ENCODE peak calls at places on chromosomes 5 and 9, in four cellular contexts. N is GM12878, K is H1, D is HepG2. C is an unnamed sample.

GRCh38 chr5:121628783-121629182 is 222.9 kb upstream of the FTMT start:
- DNase-seq in N (no peak), D (no peak), K (no peak), C (no peak)

GRCh38 chr5:151251621-151252020 is 1.4 kb upstream of the GM2A start:
- DNase-seq in K (no peak), D (no peak), N (no peak), C (no peak)

GRCh38 chr5:93887678-93888077 is 146.3 kb upstream of the POU5F2 start:
- DNase-seq in D (no peak), K (no peak), N (no peak), C (no peak)

GRCh38 chr9:34328500-34328982 is 527 bp downstream of the KIF24 start:
- DNase-seq in D (no peak), K (no peak), N (peak; percentile 5), C (no peak)

GRCh38 chr9:124018731-124019697 is 7.4 kb downstream of the LHX2 start:
- DNase-seq in K (no peak), D (no peak), N (no peak), C (no peak)

GRCh38 chr5:124790895-124791732 is 44.7 kb upstream of the ZNF608 start:
- DNase-seq in K (no peak), D (no peak), N (no peak), C (no peak)

GRCh38 chr5:176154821-176155220 is 83.4 kb upstream of the SIMC1 start:
- DNase-seq in N (no peak), K (no peak), D (no peak), C (no peak)

GRCh38 chr9:129103595-129103965 is 7.0 kb downstream of the CRAT start:
- DNase-seq in D (no peak), N (no peak), K (no peak), C (no peak)

GRCh38 chr9:5587024-5587423 is 41.9 kb upstream of the RIC1 start:
- DNase-seq in N (no peak), K (no peak), D (no peak), C (no peak)

GRCh38 chr9:82130331-82131042 is 141.9 kb downstream of the SPATA31D1 start:
- DNase-seq in D (peak; percentile 1), N (no peak), K (no peak), C (no peak)

GRCh38 chr5:171127314-171127713 is 181.7 kb upstream of the TLX3 start:
- DNase-seq in K (no peak), D (no peak), N (no peak), C (no peak)

GRCh38 chr5:14156611-14157493 is 13.7 kb downstream of the TRIO start:
- DNase-seq in D (peak; percentile 34), K (no peak), N (peak; percentile 67), C (no peak)

GRCh38 chr9:16100596-16101091 is 547.8 kb downstream of the CCDC171 start:
- DNase-seq in D (no peak), K (no peak), N (no peak), C (no peak)

GRCh38 chr5:136058031-136058971 is 29.5 kb downstream of the TGFBI start:
- DNase-seq in K (no peak), D (peak; percentile 99), N (no peak), C (no peak)

GRCh38 chr9:87827341-87827740 is 55.3 kb upstream of the SPATA31E1 start:
- DNase-seq in N (no peak), K (no peak), D (no peak), C (no peak)

GRCh38 chr9:119273325-119273904 is 95.8 kb downstream of the BRINP1 start:
- DNase-seq in D (no peak), K (no peak), N (no peak), C (no peak)

GRCh38 chr9:87545858-87546257 is 48.2 kb downstream of the DAPK1 start:
- DNase-seq in N (no peak), K (no peak), D (no peak), C (no peak)

GRCh38 chr5:991472-992267 is 16.9 kb upstream of the NKD2 start:
- DNase-seq in N (no peak), K (no peak), D (no peak), C (no peak)

GRCh38 chr5:54985301-54986268 is at the start of gene ESM1:
- DNase-seq in K (no peak), D (no peak), N (no peak), C (no peak)

GRCh38 chr5:158701406-158702177 is 398.1 kb downstream of the EBF1 start:
- DNase-seq in D (no peak), N (no peak), K (no peak), C (no peak)

GRCh38 chr5:142364251-142365145 is 39.7 kb upstream of the SPRY4 start:
- DNase-seq in N (no peak), D (no peak), K (no peak), C (no peak)

GRCh38 chr5:139304391-139305324 is 11.1 kb downstream of the MATR3 start:
- DNase-seq in K (no peak), D (no peak), N (no peak), C (no peak)

GRCh38 chr5:139298242-139298641 is 4.7 kb downstream of the MATR3 start:
- DNase-seq in N (no peak), K (no peak), D (no peak), C (no peak)

GRCh38 chr5:139299477-139299876 is 5.9 kb downstream of the MATR3 start:
- DNase-seq in N (no peak), D (no peak), K (no peak), C (no peak)

GRCh38 chr5:139306197-139306596 is 12.7 kb downstream of the MATR3 start:
- DNase-seq in N (no peak), D (no peak), K (no peak), C (no peak)

GRCh38 chr5:139301766-139302499 is 8.4 kb downstream of the MATR3 start:
- DNase-seq in D (no peak), K (no peak), N (no peak), C (no peak)
- H3K4me1 ChIP-seq in D (peaks cover 98% of the 10 kb centered on the region), K (peaks cover 17% of the 10 kb centered on the region), N (peaks cover 37% of the 10 kb centered on the region), C (no peaks in the 10 kb centered on the region)

GRCh38 chr5:147578228-147579024 is 68.6 kb upstream of the DPYSL3 start:
- DNase-seq in K (no peak), D (peak; percentile 41), N (no peak), C (peak; percentile 42)
- H3K4me3 ChIP-seq in K (peak overlapping the region; percentile 36), D (no peak overlapping the region), N (no peak overlapping the region), C (no peak overlapping the region)

GRCh38 chr5:116517557-116517956 is 57.1 kb downstream of the SEMA6A start:
- DNase-seq in N (no peak), D (no peak), K (no peak), C (no peak)
- TF ChIP-seq SUZ12 in N (no peak), D (no peak), K (no peak), C (no peak)

DNA sequence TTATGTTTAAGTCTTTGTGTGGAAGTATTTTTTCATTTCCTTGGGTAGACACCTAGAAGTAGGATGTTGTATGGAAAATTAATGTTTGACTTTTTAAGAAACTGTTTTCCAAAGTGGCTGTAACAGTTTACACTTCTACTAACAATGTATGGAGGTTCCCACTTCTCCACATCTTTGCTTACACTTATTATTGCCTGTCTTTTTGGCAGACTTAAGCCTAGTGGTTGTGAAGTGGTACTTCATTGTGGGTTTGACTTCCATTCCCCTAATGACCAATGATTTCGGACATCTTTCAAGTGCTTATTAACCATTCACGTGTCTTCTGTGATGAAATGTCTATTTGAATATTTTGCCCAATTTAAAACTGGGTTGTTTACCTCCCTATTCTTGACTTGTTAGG is 91.5 kb upstream of the CDKN2B start:
- DNase-seq in K (no peak), D (no peak), N (no peak), C (no peak)
- H3K4me1 ChIP-seq in K (peaks cover 12% of the 10 kb centered on the region), D (no peaks in the 10 kb centered on the region), N (peaks cover 6% of the 10 kb centered on the region), C (no peaks in the 10 kb centered on the region)

GRCh38 chr9:127806871-127807270 is 4.2 kb downstream of the FPGS start:
- DNase-seq in D (no peak), N (no peak), K (no peak), C (no peak)

GRCh38 chr9:127808347-127809001 is 5.8 kb downstream of the FPGS start:
- DNase-seq in N (no peak), K (no peak), D (no peak), C (no peak)

GRCh38 chr9:127810378-127811187 is 7.9 kb downstream of the FPGS start:
- DNase-seq in K (no peak), D (no peak), N (no peak), C (no peak)

GRCh38 chr9:127809562-127810377 is 7.1 kb downstream of the FPGS start:
- DNase-seq in D (no peak), K (no peak), N (no peak), C (no peak)

DNA sequence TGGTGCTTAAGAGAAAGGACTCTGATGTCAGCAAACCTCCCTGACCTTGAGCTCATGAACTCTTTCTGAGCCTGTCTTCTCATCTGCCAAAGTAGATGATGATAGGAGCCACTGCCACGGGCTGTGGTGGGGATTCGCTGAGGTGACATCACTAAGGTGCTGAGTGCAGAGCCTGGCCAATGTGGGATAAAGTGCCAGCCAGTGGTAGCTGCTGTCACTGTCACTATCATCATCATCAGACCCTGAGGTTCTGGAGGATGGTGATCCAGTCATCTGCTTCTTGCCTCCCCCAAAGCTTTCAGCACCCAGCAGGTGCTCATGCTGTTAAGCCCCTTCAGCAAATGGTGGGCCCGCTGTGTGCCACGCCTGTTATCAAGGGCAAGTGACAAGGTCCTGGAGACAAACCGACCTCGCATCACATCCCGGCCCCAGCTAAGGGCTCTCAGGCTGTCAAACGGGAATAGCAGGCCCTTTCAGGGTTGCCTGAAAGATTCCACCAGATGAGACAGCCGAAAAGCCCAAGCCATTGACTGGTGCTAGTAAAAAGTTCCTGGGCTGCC is 6.4 kb downstream of the FPGS start:
- DNase-seq in D (no peak), K (no peak), N (no peak), C (no peak)
- H3K4me3 ChIP-seq in D (no peak overlapping the region), K (peak overlapping the region; percentile 47), N (no peak overlapping the region), C (no peak overlapping the region)

GRCh38 chr9:126423022-126423708 is 96.5 kb downstream of the MVB12B start:
- DNase-seq in D (no peak), N (no peak), K (no peak), C (no peak)

GRCh38 chr9:126424511-126424910 is 97.9 kb downstream of the MVB12B start:
- DNase-seq in N (no peak), K (no peak), D (no peak), C (no peak)

GRCh38 chr9:126421567-126422428 is 95.2 kb downstream of the MVB12B start:
- DNase-seq in N (no peak), D (no peak), K (peak; percentile 51), C (peak; percentile 44)

GRCh38 chr9:126420643-126421564 is 94.3 kb downstream of the MVB12B start:
- DNase-seq in N (no peak), D (peak; percentile 42), K (no peak), C (no peak)

GRCh38 chr9:126423709-126424185 is 97.1 kb downstream of the MVB12B start:
- DNase-seq in K (no peak), N (no peak), D (no peak), C (no peak)
- TF ChIP-seq SUZ12 in K (no peak), N (no peak), D (no peak), C (no peak)

DNA sequence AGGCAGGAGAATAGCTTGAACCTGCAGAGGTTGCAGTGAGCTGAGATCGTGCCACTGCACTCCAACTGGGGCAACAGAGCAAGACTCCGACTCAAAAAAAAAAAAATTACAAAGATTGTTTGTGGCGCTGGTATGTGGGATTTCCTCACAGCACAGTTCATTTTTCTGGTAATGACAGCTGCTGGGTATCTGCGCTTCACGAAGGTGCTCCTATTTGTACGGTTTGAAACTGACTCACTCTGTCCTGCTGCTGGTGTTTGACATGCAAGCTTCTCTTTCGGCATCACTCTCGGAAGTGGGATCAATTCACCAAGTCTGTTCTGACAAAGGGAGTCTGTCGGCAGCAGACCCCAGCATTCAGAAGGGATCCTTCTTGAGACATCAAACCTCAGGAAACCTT is 26.3 kb downstream of the MAML1 start:
- DNase-seq in N (no peak), K (no peak), D (no peak), C (no peak)
- H3K4me1 ChIP-seq in N (peaks cover 30% of the 10 kb centered on the region), K (peaks cover 8% of the 10 kb centered on the region), D (peaks cover 61% of the 10 kb centered on the region), C (peaks cover 6% of the 10 kb centered on the region)

GRCh38 chr5:107875834-107876233 is 205.1 kb upstream of the EFNA5 start:
- DNase-seq in D (no peak), N (no peak), K (no peak), C (peak; percentile 15)
- H3K4me3 ChIP-seq in D (no peak overlapping the region), N (no peak overlapping the region), K (no peak overlapping the region), C (no peak overlapping the region)